ENCODE peak calls at places on chromosomes 13 and 19, in nine cellular contexts. X, M, H, A, Y, F, J, O and Q are unnamed samples.

GRCh38 chr19:48591021-48591420 is 15.5 kb upstream of the SPACA4 start:
- DNase-seq in X (no peak), M (no peak), H (no peak), A (no peak), Y (no peak), F (peak; percentile 30), J (no peak), O (no peak), Q (no peak)

GRCh38 chr19:29583196-29584006 is 22.7 kb upstream of the POP4 start:
- DNase-seq in X (no peak), M (no peak), H (no peak), A (no peak), Y (no peak), F (peak; percentile 45), J (no peak), O (no peak), Q (no peak)

GRCh38 chr13:99176309-99177276 is 24.1 kb upstream of the UBAC2 start:
- DNase-seq in X (peak; percentile 81), M (peak; percentile 73), H (peak; percentile 82), A (peak; percentile 66), Y (peak; percentile 94), F (peak; percentile 67), J (peak; percentile 67), O (peak; percentile 79), Q (peak; percentile 91)

GRCh38 chr13:90201198-90201597 is 1146.3 kb upstream of the MIR17HG start:
- DNase-seq in X (no peak), M (no peak), H (no peak), A (no peak), Y (no peak), F (peak; percentile 29), J (no peak), O (no peak), Q (no peak)

GRCh38 chr19:16778796-16779411 is 50.3 kb upstream of the SIN3B start:
- DNase-seq in X (peak; percentile 57), M (peak; percentile 20), H (peak; percentile 51), A (peak; percentile 10), Y (peak; percentile 89), F (peak; percentile 72), J (peak; percentile 30), O (peak; percentile 27), Q (no peak)

GRCh38 chr19:10863107-10863700 is 8.1 kb upstream of the CARM1 start:
- DNase-seq in X (no peak), M (no peak), H (no peak), A (no peak), Y (peak; percentile 64), F (no peak), J (no peak), O (no peak), Q (no peak)

GRCh38 chr13:49435992-49436391 is 7.9 kb downstream of the CAB39L start:
- DNase-seq in X (no peak), M (no peak), H (no peak), A (no peak), Y (no peak), F (peak; percentile 24), J (no peak), O (no peak), Q (no peak)

GRCh38 chr19:31110331-31110730 is 238.9 kb downstream of the TSHZ3 start:
- DNase-seq in X (no peak), M (no peak), H (no peak), A (peak; percentile 1), Y (peak; percentile 75), F (peak; percentile 65), J (no peak), O (no peak), Q (no peak)

GRCh38 chr19:48970139-48970766 is 5.1 kb downstream of the FTL start:
- DNase-seq in X (no peak), M (no peak), H (no peak), A (no peak), Y (no peak), F (no peak), J (no peak), O (no peak), Q (no peak)

GRCh38 chr19:52464798-52465470 is 11.6 kb downstream of the ZNF578 start:
- DNase-seq in X (no peak), M (no peak), H (no peak), A (no peak), Y (peak; percentile 86), F (no peak), J (no peak), O (no peak), Q (no peak)